ENCODE peak calls at places on chromosomes 6 and 20, in six cellular contexts. N, Y, Q, B, A and I are unnamed samples.
A peak's percentile ranks its signal among the peaks of the same experiment; 100 is the strongest.

GRCh38 chr6:106628658-106629102 is 618 bp downstream of the RTN4IP1 start:
- DNase-seq in A (peak; percentile 3), B (peak; percentile 16), N (no peak), Y (no peak), Q (peak; percentile 19), I (no peak)

GRCh38 chr6:166758136-166758704 is 131.2 kb upstream of the RPS6KA2 start:
- DNase-seq in A (no peak), B (no peak), N (no peak), Q (no peak), Y (no peak), I (no peak)

GRCh38 chr6:78345882-78346281 is 521.5 kb upstream of the IRAK1BP1 start:
- DNase-seq in N (peak; percentile 47), Y (no peak), B (no peak), A (no peak), Q (no peak), I (no peak)

GRCh38 chr20:45392733-45393132 is 14.6 kb upstream of the TP53TG5 start:
- DNase-seq in A (no peak), N (peak; percentile 44), Q (no peak), Y (no peak), B (no peak), I (no peak)

GRCh38 chr6:135274561-135275293 is 93.6 kb downstream of the MYB start:
- DNase-seq in N (no peak), A (no peak), Q (peak; percentile 13), Y (no peak), B (peak; percentile 34), I (no peak)

GRCh38 chr6:136889271-136890193 is 32.6 kb upstream of the SLC35D3 start:
- DNase-seq in Q (no peak), N (no peak), Y (no peak), A (no peak), B (no peak), I (no peak)

GRCh38 chr6:39377530-39377929 is 55.0 kb upstream of the KCNK16 start:
- DNase-seq in Q (peak; percentile 63), N (peak; percentile 93), Y (peak; percentile 53), A (peak; percentile 86), B (peak; percentile 44), I (peak; percentile 48)

GRCh38 chr6:125674230-125674629 is 75.2 kb upstream of the HEY2 start:
- DNase-seq in Q (no peak), Y (no peak), N (no peak), A (no peak), B (no peak), I (no peak)

GRCh38 chr6:122180132-122180531 is 219.3 kb upstream of the HSF2 start:
- DNase-seq in B (peak; percentile 13), N (no peak), A (no peak), Q (peak; percentile 2), Y (no peak), I (no peak)

GRCh38 chr6:115896538-115897129 is 164.1 kb downstream of the FRK start:
- DNase-seq in Q (peak; percentile 16), N (peak; percentile 51), A (peak; percentile 49), B (peak; percentile 29), Y (no peak), I (peak; percentile 71)

GRCh38 chr20:24118781-24119175 is 130.2 kb upstream of the GGTLC1 start:
- DNase-seq in A (no peak), B (no peak), Q (no peak), N (no peak), Y (no peak), I (no peak)

GRCh38 chr20:17504898-17505663 is 26.1 kb downstream of the BFSP1 start:
- DNase-seq in B (peak; percentile 59), Q (peak; percentile 52), N (peak; percentile 89), A (peak; percentile 63), Y (peak; percentile 49), I (no peak)

GRCh38 chr6:28940294-28940858 is 16.6 kb upstream of the TRIM27 start:
- DNase-seq in N (peak; percentile 80), A (peak; percentile 56), Y (peak; percentile 39), B (no peak), Q (no peak), I (no peak)

GRCh38 chr6:5657684-5658429 is 348.9 kb downstream of the NRN1 start:
- DNase-seq in A (no peak), Q (peak; percentile 50), Y (no peak), B (peak; percentile 66), N (no peak), I (no peak)

DNA sequence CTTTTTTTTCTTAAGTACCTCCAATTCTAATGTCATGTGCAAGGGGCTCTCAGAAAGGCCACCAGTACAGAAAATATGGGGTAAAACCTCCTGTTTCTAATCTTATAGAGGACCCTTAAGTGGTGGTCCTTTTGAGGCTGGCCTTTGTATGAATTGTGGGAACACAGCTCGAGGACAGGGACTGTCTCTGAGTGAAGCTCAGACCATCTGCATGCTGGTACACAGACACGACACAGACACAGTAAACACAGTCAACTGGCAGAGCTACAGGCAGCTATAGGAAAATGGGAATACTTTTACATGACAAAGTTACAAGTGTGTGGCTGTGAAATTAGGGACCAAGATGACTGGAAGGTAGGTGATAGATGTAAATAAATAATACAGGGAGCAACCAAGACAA is 143.9 kb upstream of the PREP start:
- DNase-seq in A (no peak), N (no peak), B (no peak), Y (no peak), Q (no peak), I (no peak)
- H3K27ac ChIP-seq in A (no peak overlapping the region), N (no peak overlapping the region), B (no peak overlapping the region), Y (no peak overlapping the region), Q (no peak overlapping the region), I (no peak overlapping the region)

GRCh38 chr20:50417484-50418235 is 92.5 kb upstream of the PTPN1 start:
- DNase-seq in Y (no peak), Q (no peak), N (no peak), A (no peak), B (no peak), I (no peak)

GRCh38 chr20:50416930-50417329 is 93.3 kb upstream of the PTPN1 start:
- DNase-seq in Q (no peak), N (no peak), B (no peak), A (no peak), Y (no peak), I (peak; percentile 35)

GRCh38 chr20:50415516-50416268 is 94.5 kb upstream of the PTPN1 start:
- DNase-seq in B (peak; percentile 87), Q (peak; percentile 89), N (peak; percentile 46), Y (peak; percentile 99), A (no peak), I (peak; percentile 90)

GRCh38 chr20:50415031-50415515 is 95.1 kb upstream of the PTPN1 start:
- DNase-seq in Y (peak; percentile 32), Q (no peak), B (no peak), N (no peak), A (no peak), I (no peak)

GRCh38 chr20:50416269-50416863 is 93.8 kb upstream of the PTPN1 start:
- DNase-seq in N (no peak), Q (no peak), A (no peak), B (no peak), Y (no peak), I (no peak)
- H3K4me3 ChIP-seq in N (no peak overlapping the region), Q (no peak overlapping the region), A (no peak overlapping the region), B (no peak overlapping the region), Y (no peak overlapping the region), I (no peak overlapping the region)

DNA sequence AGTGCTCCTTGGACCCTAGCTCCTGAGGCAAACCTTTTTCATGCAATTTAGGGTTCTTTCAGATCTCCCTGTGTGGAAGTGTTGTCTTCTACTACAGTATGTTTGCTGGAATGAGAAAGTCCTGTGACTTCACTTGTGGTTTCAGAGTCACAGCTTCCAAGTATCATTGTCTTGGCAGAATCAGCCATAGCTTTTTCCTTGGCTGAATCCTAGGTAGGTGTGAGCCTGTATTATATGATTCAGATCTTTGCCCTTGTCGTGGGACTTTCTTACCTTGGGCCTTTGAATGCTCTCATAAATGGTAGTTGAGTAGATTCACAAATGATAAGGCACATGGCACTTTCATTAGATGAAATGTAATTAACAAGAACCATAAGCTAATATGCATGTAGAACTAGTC is 16.5 kb downstream of the CARMIL1 start:
- DNase-seq in Y (no peak), Q (peak; percentile 47), N (no peak), B (no peak), A (no peak), I (no peak)
- H3K27ac ChIP-seq in Y (no peak overlapping the region), Q (no peak overlapping the region), N (peak overlapping the region; percentile 26), B (no peak overlapping the region), A (peak overlapping the region; percentile 81), I (no peak overlapping the region)

DNA sequence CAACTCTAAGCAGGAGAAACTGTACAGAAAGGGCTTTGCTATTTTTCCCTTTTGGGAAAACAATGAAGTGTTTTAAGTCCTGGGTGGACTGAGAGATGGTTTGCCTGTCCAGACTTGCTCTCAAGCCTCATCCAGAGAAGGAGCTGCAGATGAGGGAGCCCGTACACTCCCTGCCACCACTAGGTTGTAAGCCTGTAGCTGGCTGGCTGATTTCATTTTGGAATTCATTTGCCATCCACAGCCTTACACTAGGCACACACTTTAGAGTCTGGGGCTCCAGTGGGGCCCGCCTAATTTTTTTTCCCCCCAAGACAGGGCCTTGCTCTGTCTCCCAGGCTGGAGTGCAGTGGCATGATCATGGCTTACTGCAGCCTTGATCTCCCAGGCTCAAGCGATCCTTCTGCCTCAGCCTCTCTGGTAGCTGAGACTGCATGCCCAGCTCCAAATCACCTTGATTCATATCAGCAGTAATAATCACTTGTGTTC is 28.4 kb downstream of the POFUT1 start:
- DNase-seq in B (no peak), Q (no peak), N (no peak), Y (no peak), A (no peak), I (no peak)
- H3K4me3 ChIP-seq in B (no peak overlapping the region), Q (no peak overlapping the region), N (no peak overlapping the region), Y (no peak overlapping the region), A (no peak overlapping the region), I (no peak overlapping the region)

DNA sequence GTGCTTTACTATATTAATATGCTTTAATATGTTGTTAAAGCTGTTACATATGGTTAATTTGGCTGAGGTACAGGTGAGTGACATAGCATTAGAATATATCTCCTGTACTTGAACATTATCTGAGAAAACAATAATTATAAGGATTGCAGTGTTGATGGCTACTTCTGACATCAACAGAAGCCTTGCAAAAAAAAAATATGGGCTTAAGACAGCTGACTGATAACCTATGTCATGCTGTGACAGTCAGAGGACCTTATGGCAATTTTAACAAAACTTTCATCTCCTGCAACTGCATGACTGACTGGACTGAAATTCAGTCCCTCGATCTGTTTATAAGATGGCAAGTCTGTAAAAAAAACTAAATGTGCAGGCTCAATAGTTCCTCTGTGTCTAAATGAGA is 27.5 kb upstream of the TBX18 start:
- DNase-seq in Q (no peak), N (no peak), Y (no peak), A (no peak), B (no peak), I (no peak)
- H3K27ac ChIP-seq in Q (no peak overlapping the region), N (no peak overlapping the region), Y (no peak overlapping the region), A (no peak overlapping the region), B (no peak overlapping the region), I (no peak overlapping the region)

GRCh38 chr20:37388831-37389230 is 42.9 kb downstream of the SRC start:
- DNase-seq in N (no peak), Q (no peak), Y (peak; percentile 7), A (no peak), B (no peak), I (no peak)
- H3K4me3 ChIP-seq in N (no peak overlapping the region), Q (no peak overlapping the region), Y (no peak overlapping the region), A (no peak overlapping the region), B (no peak overlapping the region), I (no peak overlapping the region)

GRCh38 chr20:35849726-35850125 is 77.9 kb downstream of the PHF20 start:
- DNase-seq in A (no peak), N (no peak), B (no peak), Q (no peak), Y (no peak), I (no peak)
- H3K27ac ChIP-seq in A (peak overlapping the region; percentile 48), N (peak overlapping the region; percentile 36), B (no peak overlapping the region), Q (no peak overlapping the region), Y (no peak overlapping the region), I (no peak overlapping the region)